ENCODE peak calls at places on chromosomes 4 and X, in five cellular contexts. One of them, this sample, is unnamed.

GRCh38 chr4:156536661-156537060 is 434.9 kb downstream of the PDGFC start:
- DNase-seq in Peyer's patch: no peak
- DNase-seq in cardiac muscle cell: no peak
- DNase-seq in transverse colon: no peak
- DNase-seq in prostate gland: peak; percentile 25
- DNase-seq in this sample: no peak

GRCh38 chrX:130726661-130727060 is 176.3 kb downstream of the ENOX2 start:
- DNase-seq in cardiac muscle cell: peak; percentile 67
- DNase-seq in transverse colon: no peak
- DNase-seq in Peyer's patch: no peak
- DNase-seq in prostate gland: no peak
- DNase-seq in this sample: no peak

GRCh38 chrX:68685722-68686683 is 38.5 kb downstream of the STARD8 start:
- DNase-seq in cardiac muscle cell: peak; percentile 87
- DNase-seq in transverse colon: peak; percentile 29
- DNase-seq in Peyer's patch: no peak
- DNase-seq in prostate gland: no peak
- DNase-seq in this sample: peak; percentile 88

GRCh38 chr4:55996611-55997010 is 47.9 kb downstream of the CEP135 start:
- DNase-seq in prostate gland: no peak
- DNase-seq in cardiac muscle cell: no peak
- DNase-seq in transverse colon: no peak
- DNase-seq in Peyer's patch: no peak
- DNase-seq in this sample: no peak

GRCh38 chrX:15915959-15916703 is 61.5 kb upstream of the AP1S2 start:
- DNase-seq in Peyer's patch: no peak
- DNase-seq in transverse colon: no peak
- DNase-seq in prostate gland: no peak
- DNase-seq in cardiac muscle cell: peak; percentile 46
- DNase-seq in this sample: no peak

GRCh38 chr4:55540271-55540670 is 6.4 kb downstream of the CLOCK start:
- DNase-seq in prostate gland: no peak
- DNase-seq in transverse colon: no peak
- DNase-seq in Peyer's patch: no peak
- DNase-seq in cardiac muscle cell: no peak
- DNase-seq in this sample: no peak

GRCh38 chrX:64206556-64207162 is 1.2 kb upstream of the AMER1 start:
- DNase-seq in cardiac muscle cell: peak; percentile 70
- DNase-seq in transverse colon: peak; percentile 10
- DNase-seq in prostate gland: peak; percentile 11
- DNase-seq in Peyer's patch: peak; percentile 49
- DNase-seq in this sample: no peak

GRCh38 chr4:8188743-8189550 is 10.1 kb upstream of the SH3TC1 start:
- DNase-seq in cardiac muscle cell: peak; percentile 71
- DNase-seq in transverse colon: no peak
- DNase-seq in Peyer's patch: no peak
- DNase-seq in prostate gland: peak; percentile 92
- DNase-seq in this sample: peak; percentile 89

GRCh38 chr4:8165374-8165896 is 6.8 kb upstream of the ABLIM2 start:
- DNase-seq in cardiac muscle cell: no peak
- DNase-seq in Peyer's patch: no peak
- DNase-seq in transverse colon: no peak
- DNase-seq in prostate gland: no peak
- DNase-seq in this sample: no peak

GRCh38 chrX:68072016-68072415 is 361.3 kb downstream of the OPHN1 start:
- DNase-seq in cardiac muscle cell: peak; percentile 0
- DNase-seq in transverse colon: no peak
- DNase-seq in prostate gland: no peak
- DNase-seq in Peyer's patch: no peak
- DNase-seq in this sample: no peak

GRCh38 chrX:136954930-136955329 is 74.4 kb upstream of the RBMX start:
- DNase-seq in Peyer's patch: no peak
- DNase-seq in transverse colon: no peak
- DNase-seq in prostate gland: no peak
- DNase-seq in cardiac muscle cell: peak; percentile 55
- DNase-seq in this sample: no peak

GRCh38 chr4:125315571-125316390 is 1.0 kb downstream of the FAT4 start:
- DNase-seq in prostate gland: peak; percentile 12
- DNase-seq in cardiac muscle cell: peak; percentile 66
- DNase-seq in transverse colon: peak; percentile 13
- DNase-seq in Peyer's patch: peak; percentile 52
- DNase-seq in this sample: peak; percentile 85

GRCh38 chrX:25941559-25942250 is 196.4 kb upstream of the MAGEB18 start:
- DNase-seq in cardiac muscle cell: peak; percentile 18
- DNase-seq in Peyer's patch: no peak
- DNase-seq in transverse colon: no peak
- DNase-seq in prostate gland: no peak
- DNase-seq in this sample: no peak

GRCh38 chr4:182808673-182809416 is 108.3 kb downstream of the DCTD start:
- DNase-seq in prostate gland: no peak
- DNase-seq in cardiac muscle cell: no peak
- DNase-seq in transverse colon: no peak
- DNase-seq in Peyer's patch: no peak
- DNase-seq in this sample: no peak

GRCh38 chr4:147786531-147786930 is 54.6 kb downstream of the ARHGAP10 start:
- DNase-seq in prostate gland: no peak
- DNase-seq in Peyer's patch: no peak
- DNase-seq in cardiac muscle cell: no peak
- DNase-seq in transverse colon: no peak
- DNase-seq in this sample: no peak

GRCh38 chr4:184937745-184938144 is 80.5 kb upstream of the HELT start:
- DNase-seq in cardiac muscle cell: no peak
- DNase-seq in prostate gland: peak; percentile 49
- DNase-seq in Peyer's patch: no peak
- DNase-seq in transverse colon: peak; percentile 15
- DNase-seq in this sample: no peak

GRCh38 chr4:3833326-3833989 is 67.3 kb downstream of the ADRA2C start:
- DNase-seq in cardiac muscle cell: no peak
- DNase-seq in prostate gland: no peak
- DNase-seq in transverse colon: no peak
- DNase-seq in Peyer's patch: no peak
- DNase-seq in this sample: no peak
- H3K4me1 ChIP-seq in cardiac muscle cell: no peaks in the 10 kb centered on the region
- H3K4me1 ChIP-seq in prostate gland: no peaks in the 10 kb centered on the region
- H3K4me1 ChIP-seq in transverse colon: no peaks in the 10 kb centered on the region
- H3K4me1 ChIP-seq in Peyer's patch: no peaks in the 10 kb centered on the region
- H3K4me1 ChIP-seq in this sample: no peaks in the 10 kb centered on the region

GRCh38 chr4:40564815-40565505 is 64.7 kb downstream of the RBM47 start:
- DNase-seq in prostate gland: no peak
- DNase-seq in Peyer's patch: no peak
- DNase-seq in cardiac muscle cell: peak; percentile 27
- DNase-seq in transverse colon: no peak
- DNase-seq in this sample: no peak
- H3K4me3 ChIP-seq in prostate gland: no peak overlapping the region
- H3K4me3 ChIP-seq in Peyer's patch: no peak overlapping the region
- H3K4me3 ChIP-seq in cardiac muscle cell: no peak overlapping the region
- H3K4me3 ChIP-seq in transverse colon: no peak overlapping the region
- H3K4me3 ChIP-seq in this sample: no peak overlapping the region

DNA sequence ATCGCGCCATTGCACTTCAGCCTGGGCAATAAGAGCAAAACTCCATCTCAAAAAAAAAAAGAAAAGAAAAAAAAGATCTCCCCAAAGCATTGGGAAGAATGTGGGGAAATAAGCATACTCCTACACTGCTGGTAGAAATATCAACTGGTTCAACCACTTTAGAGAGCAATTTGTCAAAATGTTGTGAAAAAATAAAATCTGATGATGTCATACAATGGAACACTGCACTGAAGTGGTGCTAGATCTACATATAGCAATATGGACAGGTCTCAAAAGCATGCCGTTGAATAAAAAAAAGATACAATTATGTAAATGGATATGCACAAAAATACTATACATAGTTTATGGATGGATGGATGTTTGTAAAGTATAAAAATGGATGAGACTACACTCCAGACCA is 18.3 kb upstream of the HUWE1 start:
- DNase-seq in transverse colon: no peak
- DNase-seq in Peyer's patch: no peak
- DNase-seq in cardiac muscle cell: no peak
- DNase-seq in prostate gland: no peak
- DNase-seq in this sample: no peak
- TF ChIP-seq CTCF in transverse colon: no peak
- TF ChIP-seq CTCF in Peyer's patch: no peak
- TF ChIP-seq CTCF in cardiac muscle cell: no peak
- TF ChIP-seq CTCF in prostate gland: no peak
- TF ChIP-seq CTCF in this sample: no peak

DNA sequence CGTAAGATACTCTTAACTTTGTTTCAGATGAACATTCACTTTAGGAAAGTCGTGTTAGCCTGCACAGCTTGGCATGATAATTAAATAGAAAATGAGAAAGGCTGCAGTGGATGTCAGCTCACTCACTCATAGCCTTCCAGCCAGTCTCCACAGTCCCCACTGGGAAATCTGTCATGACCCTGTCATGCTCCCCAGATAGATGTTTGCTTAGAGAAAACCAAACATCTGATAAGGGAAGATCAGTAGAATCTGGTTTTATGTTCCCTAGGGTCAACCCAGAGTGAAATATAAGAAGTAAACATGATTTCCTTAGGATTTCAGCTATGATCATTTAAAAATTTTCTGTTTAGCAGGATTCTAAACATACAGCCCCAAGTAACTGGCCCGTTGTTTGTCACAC is 180.0 kb downstream of the BANK1 start:
- DNase-seq in cardiac muscle cell: no peak
- DNase-seq in transverse colon: no peak
- DNase-seq in prostate gland: no peak
- DNase-seq in Peyer's patch: no peak
- DNase-seq in this sample: no peak
- H3K4me1 ChIP-seq in cardiac muscle cell: peaks cover 7% of the 10 kb centered on the region
- H3K4me1 ChIP-seq in transverse colon: no peaks in the 10 kb centered on the region
- H3K4me1 ChIP-seq in prostate gland: no peaks in the 10 kb centered on the region
- H3K4me1 ChIP-seq in Peyer's patch: no peaks in the 10 kb centered on the region
- H3K4me1 ChIP-seq in this sample: no peaks in the 10 kb centered on the region

DNA sequence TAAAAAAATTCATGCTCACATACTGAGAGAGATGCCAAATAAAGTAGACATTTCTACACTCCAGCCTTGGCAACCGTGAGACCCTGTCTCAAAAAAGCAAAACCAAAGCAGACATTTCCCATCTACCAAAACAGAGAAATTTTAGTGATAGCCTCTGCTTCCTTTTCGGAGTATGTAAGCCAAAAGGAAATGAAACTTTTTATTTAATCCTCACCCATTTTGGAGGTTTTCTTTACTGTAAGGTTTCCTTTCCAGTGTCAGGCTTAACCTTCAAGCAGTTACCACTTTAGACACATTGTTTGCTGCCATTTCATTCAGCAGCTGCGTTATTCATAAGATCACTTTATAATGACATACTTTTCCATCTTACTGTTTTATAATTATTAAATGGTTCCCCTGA is 15.9 kb downstream of the ADD1 start:
- DNase-seq in transverse colon: no peak
- DNase-seq in prostate gland: no peak
- DNase-seq in Peyer's patch: no peak
- DNase-seq in cardiac muscle cell: no peak
- DNase-seq in this sample: no peak
- H3K4me3 ChIP-seq in transverse colon: no peak overlapping the region
- H3K4me3 ChIP-seq in prostate gland: no peak overlapping the region
- H3K4me3 ChIP-seq in Peyer's patch: no peak overlapping the region
- H3K4me3 ChIP-seq in cardiac muscle cell: no peak overlapping the region
- H3K4me3 ChIP-seq in this sample: no peak overlapping the region

GRCh38 chrX:46653482-46653881 is 79.9 kb downstream of the CHST7 start:
- DNase-seq in Peyer's patch: no peak
- DNase-seq in transverse colon: no peak
- DNase-seq in prostate gland: peak; percentile 7
- DNase-seq in cardiac muscle cell: peak; percentile 21
- DNase-seq in this sample: no peak
- TF ChIP-seq CTCF in Peyer's patch: no peak
- TF ChIP-seq CTCF in transverse colon: no peak
- TF ChIP-seq CTCF in prostate gland: no peak
- TF ChIP-seq CTCF in cardiac muscle cell: peak; percentile 35
- TF ChIP-seq CTCF in this sample: peak; percentile 12

DNA sequence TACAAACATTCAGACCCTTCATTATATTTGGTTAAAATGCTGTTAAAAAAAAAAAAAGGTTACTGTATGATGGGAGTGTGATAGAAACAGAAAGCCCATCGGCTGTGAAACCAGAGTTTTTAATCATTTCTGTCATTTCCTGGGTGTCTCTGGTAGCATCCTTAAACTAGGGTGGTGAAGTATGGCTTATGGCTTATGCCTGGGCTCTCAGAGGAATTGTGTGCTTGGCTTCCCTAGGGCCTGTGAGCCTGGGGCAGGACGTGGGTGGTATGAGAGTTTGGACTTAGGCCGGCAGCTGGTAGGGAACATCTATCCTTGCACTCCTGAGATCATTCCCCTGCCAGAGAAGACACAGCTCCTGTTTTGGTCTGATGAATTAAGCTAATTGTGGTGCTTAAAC is 52.2 kb downstream of the DCUN1D4 start:
- DNase-seq in prostate gland: no peak
- DNase-seq in Peyer's patch: no peak
- DNase-seq in cardiac muscle cell: no peak
- DNase-seq in transverse colon: no peak
- DNase-seq in this sample: no peak
- H3K4me1 ChIP-seq in prostate gland: no peaks in the 10 kb centered on the region
- H3K4me1 ChIP-seq in Peyer's patch: no peaks in the 10 kb centered on the region
- H3K4me1 ChIP-seq in cardiac muscle cell: no peaks in the 10 kb centered on the region
- H3K4me1 ChIP-seq in transverse colon: peaks cover 10% of the 10 kb centered on the region
- H3K4me1 ChIP-seq in this sample: no peaks in the 10 kb centered on the region

DNA sequence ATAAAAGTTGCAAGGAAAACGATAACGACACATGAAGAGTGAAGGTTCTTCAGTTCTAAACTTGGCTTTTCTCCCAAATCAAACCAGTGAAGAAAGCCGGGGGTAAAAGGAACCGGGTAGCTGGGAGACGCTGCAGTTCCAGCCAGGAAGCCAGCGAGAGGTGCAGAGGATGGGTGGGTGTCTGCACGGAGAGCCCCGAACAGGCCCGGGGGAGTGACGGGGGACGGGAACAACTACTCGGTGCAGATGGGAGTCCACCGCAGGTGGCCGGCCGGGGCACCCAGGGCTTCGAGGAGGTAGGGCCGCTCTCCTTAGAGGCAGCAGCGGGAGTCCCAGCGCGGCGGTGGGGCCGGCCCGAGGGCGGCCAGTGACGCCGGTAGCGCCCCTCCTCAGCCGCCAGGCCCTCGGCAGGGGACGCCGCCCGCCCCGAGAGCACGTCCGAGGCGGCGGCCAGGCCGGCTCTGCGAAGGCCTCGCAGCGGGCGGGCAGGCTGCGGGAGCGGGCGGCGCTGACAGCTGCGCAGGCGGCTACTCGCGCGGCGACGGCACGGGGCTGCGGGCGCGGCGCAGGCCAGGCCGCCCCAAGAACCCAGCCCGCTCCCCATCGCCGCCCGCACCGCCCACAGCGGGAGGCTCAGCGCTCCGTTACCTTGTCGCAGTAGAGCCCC is 468 bp downstream of the FBXL5 start:
- DNase-seq in prostate gland: peak; percentile 55
- DNase-seq in transverse colon: peak; percentile 59
- DNase-seq in Peyer's patch: peak; percentile 74
- DNase-seq in cardiac muscle cell: peak; percentile 40
- DNase-seq in this sample: peak; percentile 74
- H3K4me3 ChIP-seq in prostate gland: peak overlapping the region; percentile 79
- H3K4me3 ChIP-seq in transverse colon: peak overlapping the region; percentile 79
- H3K4me3 ChIP-seq in Peyer's patch: peak overlapping the region; percentile 89
- H3K4me3 ChIP-seq in cardiac muscle cell: peak overlapping the region; percentile 91
- H3K4me3 ChIP-seq in this sample: peak overlapping the region; percentile 79